ENCODE peak calls at places on chromosome 3, in nine cellular contexts. Z is AG04450, J is HFF-Myc, E is esophagus squamous epithelium, K is tibial nerve, R is A673, C is dorsolateral prefrontal cortex, V is tibial artery, S is sigmoid colon. P is an unnamed sample.

GRCh38 chr3:65894679-65895078 is 144.0 kb downstream of the MAGI1 start:
- DNase-seq in Z (no peak), J (no peak), E (no peak), K (no peak), R (no peak), C (no peak), V (no peak), S (no peak), P (no peak)

GRCh38 chr3:188187055-188187454 is 33.1 kb downstream of the LPP start:
- DNase-seq in Z (no peak), J (no peak), E (no peak), K (no peak), R (no peak), C (no peak), V (no peak), S (no peak), P (no peak)

GRCh38 chr3:8627541-8627940 is 17.1 kb downstream of the SSUH2 start:
- DNase-seq in Z (no peak), J (no peak), E (no peak), K (no peak), R (no peak), C (no peak), V (peak), S (peak), P (no peak)

GRCh38 chr3:146093928-146094327 is 67.1 kb downstream of the PLOD2 start:
- DNase-seq in Z (no peak), J (no peak), E (no peak), K (no peak), R (no peak), C (no peak), V (no peak), S (no peak), P (no peak)

GRCh38 chr3:101036213-101036618 is 43.0 kb upstream of the ABI3BP start:
- DNase-seq in Z (peak), J (peak), E (no peak), K (peak), R (peak), C (no peak), V (no peak), S (no peak), P (peak)

GRCh38 chr3:140715035-140715434 is 37.2 kb downstream of the TRIM42 start:
- DNase-seq in Z (no peak), J (no peak), E (no peak), K (no peak), R (no peak), C (no peak), V (no peak), S (no peak), P (no peak)

GRCh38 chr3:117874028-117874765 is 1160.4 kb downstream of the IGSF11 start:
- DNase-seq in Z (no peak), J (no peak), E (no peak), K (no peak), R (peak), C (no peak), V (no peak), S (no peak), P (no peak)

GRCh38 chr3:87625911-87626310 is 349.5 kb upstream of the POU1F1 start:
- DNase-seq in Z (no peak), J (no peak), E (no peak), K (no peak), R (peak), C (no peak), V (no peak), S (no peak), P (no peak)

GRCh38 chr3:192831111-192831644 is 86.5 kb downstream of the MB21D2 start:
- DNase-seq in Z (peak), J (no peak), E (no peak), K (no peak), R (no peak), C (no peak), V (no peak), S (no peak), P (no peak)

GRCh38 chr3:197882580-197882979 is 67.4 kb upstream of the RPL35A start:
- DNase-seq in Z (no peak), J (no peak), E (no peak), K (no peak), R (peak), C (no peak), V (no peak), S (no peak), P (no peak)

GRCh38 chr3:132911741-132912415 is 126.3 kb upstream of the TMEM108 start:
- DNase-seq in Z (no peak), J (no peak), E (no peak), K (no peak), R (no peak), C (no peak), V (no peak), S (no peak), P (no peak)

GRCh38 chr3:14253022-14253761 is 74.6 kb downstream of the LSM3 start:
- DNase-seq in Z (no peak), J (no peak), E (no peak), K (no peak), R (no peak), C (no peak), V (peak), S (no peak), P (no peak)

GRCh38 chr3:160886421-160886820 is 130.4 kb downstream of the PPM1L start:
- DNase-seq in Z (no peak), J (no peak), E (no peak), K (no peak), R (no peak), C (no peak), V (no peak), S (no peak), P (no peak)

GRCh38 chr3:114310701-114311100 is 16.9 kb downstream of the TIGIT start:
- DNase-seq in Z (no peak), J (no peak), E (no peak), K (no peak), R (no peak), C (no peak), V (no peak), S (no peak), P (no peak)

GRCh38 chr3:31973081-31973480 is 8.0 kb downstream of the OSBPL10 start:
- DNase-seq in Z (no peak), J (no peak), E (no peak), K (no peak), R (no peak), C (peak), V (no peak), S (no peak), P (no peak)

GRCh38 chr3:46860381-46861292 is 2.6 kb downstream of the MYL3 start:
- DNase-seq in Z (no peak), J (no peak), E (no peak), K (peak), R (no peak), C (no peak), V (peak), S (peak), P (no peak)

GRCh38 chr3:140251678-140252077 is 316.7 kb downstream of the CLSTN2 start:
- DNase-seq in Z (no peak), J (no peak), E (no peak), K (no peak), R (no peak), C (no peak), V (no peak), S (no peak), P (no peak)

GRCh38 chr3:125381743-125382142 is 6.6 kb upstream of the ZNF148 start:
- DNase-seq in Z (no peak), J (peak), E (no peak), K (no peak), R (no peak), C (no peak), V (no peak), S (no peak), P (no peak)

GRCh38 chr3:150235799-150236198 is 172.3 kb upstream of the TSC22D2 start:
- DNase-seq in Z (peak), J (no peak), E (no peak), K (no peak), R (no peak), C (no peak), V (no peak), S (no peak), P (no peak)

GRCh38 chr3:189308594-189308993 is 136.8 kb downstream of the TPRG1 start:
- DNase-seq in Z (no peak), J (no peak), E (no peak), K (no peak), R (peak), C (no peak), V (no peak), S (no peak), P (no peak)

GRCh38 chr3:28612232-28612631 is 263.6 kb upstream of the AZI2 start:
- DNase-seq in Z (no peak), J (no peak), E (no peak), K (no peak), R (no peak), C (no peak), V (no peak), S (no peak), P (no peak)

GRCh38 chr3:71067977-71068376 is 515.6 kb downstream of the FOXP1 start:
- DNase-seq in Z (no peak), J (no peak), E (no peak), K (no peak), R (no peak), C (no peak), V (no peak), S (no peak), P (no peak)

GRCh38 chr3:155217591-155217990 is 75.9 kb downstream of the STRIT1 start:
- DNase-seq in Z (no peak), J (no peak), E (no peak), K (no peak), R (no peak), C (no peak), V (no peak), S (no peak), P (no peak)

GRCh38 chr3:115697263-115698053 is 74.1 kb downstream of the GAP43 start:
- DNase-seq in Z (no peak), J (no peak), E (no peak), K (no peak), R (peak), C (no peak), V (no peak), S (no peak), P (no peak)

GRCh38 chr3:115401298-115401697 is 222.0 kb upstream of the GAP43 start:
- DNase-seq in Z (peak), J (no peak), E (no peak), K (no peak), R (no peak), C (no peak), V (no peak), S (no peak), P (no peak)

GRCh38 chr3:152943645-152944044 is 108.7 kb downstream of the P2RY1 start:
- DNase-seq in Z (no peak), J (no peak), E (no peak), K (no peak), R (no peak), C (no peak), V (no peak), S (no peak), P (no peak)

GRCh38 chr3:21435871-21436270 is 315.1 kb downstream of the ZNF385D start:
- DNase-seq in Z (peak), J (peak), E (no peak), K (no peak), R (no peak), C (no peak), V (no peak), S (no peak), P (peak)

GRCh38 chr3:161177996-161178395 is 43.1 kb upstream of the NMD3 start:
- DNase-seq in Z (no peak), J (no peak), E (no peak), K (no peak), R (no peak), C (no peak), V (no peak), S (no peak), P (no peak)

GRCh38 chr3:31225923-31226322 is 306.8 kb upstream of the STT3B start:
- DNase-seq in Z (no peak), J (no peak), E (no peak), K (no peak), R (no peak), C (no peak), V (no peak), S (no peak), P (no peak)

GRCh38 chr3:134652409-134652831 is 1.6 kb upstream of the KY start:
- DNase-seq in Z (no peak), J (no peak), E (no peak), K (no peak), R (no peak), C (no peak), V (no peak), S (no peak), P (no peak)

GRCh38 chr3:158761350-158761749 is 29.1 kb upstream of the RARRES1 start:
- DNase-seq in Z (no peak), J (no peak), E (no peak), K (no peak), R (no peak), C (no peak), V (no peak), S (no peak), P (no peak)

GRCh38 chr3:160226026-160226739 is 961 bp downstream of the C3orf80 start:
- DNase-seq in Z (no peak), J (no peak), E (no peak), K (no peak), R (no peak), C (no peak), V (no peak), S (peak), P (no peak)

GRCh38 chr3:165204445-165204844 is 8.3 kb upstream of the SLITRK3 start:
- DNase-seq in Z (no peak), J (no peak), E (no peak), K (no peak), R (no peak), C (no peak), V (no peak), S (no peak), P (no peak)

GRCh38 chr3:150090877-150091276 is 120.2 kb upstream of the PFN2 start:
- DNase-seq in Z (no peak), J (no peak), E (no peak), K (no peak), R (no peak), C (no peak), V (no peak), S (no peak), P (no peak)

GRCh38 chr3:153169793-153170386 is 7.9 kb downstream of the RAP2B start:
- DNase-seq in Z (no peak), J (no peak), E (no peak), K (no peak), R (no peak), C (no peak), V (no peak), S (no peak), P (no peak)

GRCh38 chr3:172087827-172088580 is 48.6 kb downstream of the FNDC3B start:
- DNase-seq in Z (no peak), J (no peak), E (no peak), K (no peak), R (no peak), C (no peak), V (no peak), S (no peak), P (no peak)

GRCh38 chr3:49602049-49602554 is 47.8 kb downstream of the BSN start:
- DNase-seq in Z (no peak), J (no peak), E (no peak), K (no peak), R (no peak), C (no peak), V (no peak), S (no peak), P (no peak)

GRCh38 chr3:36709281-36709680 is 55.1 kb downstream of the DCLK3 start:
- DNase-seq in Z (no peak), J (no peak), E (no peak), K (no peak), R (no peak), C (no peak), V (no peak), S (no peak), P (no peak)

GRCh38 chr3:133330043-133330442 is 69.8 kb upstream of the BFSP2 start:
- DNase-seq in Z (no peak), J (no peak), E (no peak), K (no peak), R (no peak), C (peak), V (no peak), S (no peak), P (no peak)

GRCh38 chr3:4845882-4846281 is 133.4 kb upstream of the BHLHE40 start:
- DNase-seq in Z (no peak), J (no peak), E (no peak), K (no peak), R (no peak), C (no peak), V (no peak), S (no peak), P (no peak)

DNA sequence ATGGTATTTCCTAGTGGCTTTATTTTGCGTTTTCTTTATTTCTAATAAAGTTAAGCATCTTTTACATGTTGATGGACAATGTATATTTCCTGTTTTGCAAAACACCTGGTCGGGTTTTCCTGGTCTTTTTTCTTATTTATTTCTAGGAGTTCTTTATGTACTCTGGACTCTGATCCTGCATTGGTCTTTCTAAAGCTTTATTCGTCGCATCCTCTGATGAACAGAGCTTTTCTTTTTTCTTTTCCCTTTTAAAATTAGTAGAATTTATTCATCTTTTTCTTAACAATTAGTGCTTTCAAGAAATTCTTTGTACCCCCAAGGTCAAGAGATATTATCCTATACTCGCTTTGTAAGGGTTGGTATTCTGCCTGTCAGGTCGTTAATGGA is 32.2 kb downstream of the ZDHHC19 start:
- DNase-seq in Z (no peak), J (no peak), E (no peak), K (no peak), R (no peak), C (no peak), V (no peak), S (no peak), P (no peak)
- H3K4me3 ChIP-seq in Z (no peak), J (no peak), E (no peak), K (no peak), R (no peak), C (no peak), V (no peak), S (no peak), P (no peak)

DNA sequence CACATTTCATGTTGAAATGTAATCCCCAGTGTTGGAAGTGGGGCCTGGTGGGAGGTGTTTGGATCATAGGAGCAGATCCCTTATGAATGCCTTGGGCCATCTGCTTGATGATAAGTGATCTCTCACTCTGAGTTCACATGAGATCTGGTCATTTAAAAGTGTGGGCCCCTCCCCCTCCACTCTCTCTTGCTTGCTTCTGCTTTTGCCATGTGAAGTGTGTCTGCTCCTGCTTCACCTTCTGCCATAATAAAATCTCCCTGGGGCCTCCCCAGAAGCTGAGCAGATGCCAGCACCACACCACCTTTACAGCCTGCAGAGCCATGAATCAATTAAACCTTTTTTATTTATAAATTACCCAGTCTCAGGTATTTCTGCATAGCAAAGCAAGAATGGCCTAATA is 14.2 kb upstream of the CD200R1L start:
- DNase-seq in Z (no peak), J (no peak), E (no peak), K (no peak), R (no peak), C (no peak), V (no peak), S (no peak), P (no peak)
- H3K4me3 ChIP-seq in Z (no peak), J (no peak), E (no peak), K (no peak), R (no peak), C (no peak), V (no peak), S (no peak), P (no peak)

DNA sequence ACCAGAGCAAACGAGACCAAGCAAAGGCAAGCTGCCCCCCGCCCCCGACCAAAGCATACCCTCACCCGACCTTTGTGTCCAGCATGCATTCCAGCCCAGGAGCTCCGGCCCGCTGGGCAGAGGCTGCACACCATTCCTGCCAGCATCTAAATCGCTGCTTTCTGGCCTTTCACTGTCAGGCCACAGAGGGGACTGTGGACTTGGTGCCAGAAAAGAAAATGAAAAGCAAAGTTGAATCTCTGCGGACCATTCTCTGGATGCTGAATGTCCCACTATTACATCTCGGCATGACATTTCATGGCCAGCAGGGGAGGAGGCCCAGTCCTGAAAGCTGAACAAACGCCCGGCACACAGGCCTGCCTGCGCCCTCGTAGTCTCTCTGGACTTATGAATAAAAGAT is 13.0 kb downstream of the IL17RD start:
- DNase-seq in Z (no peak), J (no peak), E (no peak), K (no peak), R (no peak), C (no peak), V (no peak), S (no peak), P (no peak)
- H3K4me3 ChIP-seq in Z (no peak), J (no peak), E (no peak), K (peak), R (no peak), C (peak), V (peak), S (peak), P (no peak)

GRCh38 chr3:29802057-29802456 is 521.2 kb downstream of the RBMS3 start:
- DNase-seq in Z (no peak), J (no peak), E (no peak), K (no peak), R (no peak), C (no peak), V (no peak), S (no peak), P (no peak)

GRCh38 chr3:29796808-29797207 is 515.9 kb downstream of the RBMS3 start:
- DNase-seq in Z (no peak), J (no peak), E (no peak), K (no peak), R (no peak), C (no peak), V (no peak), S (no peak), P (no peak)
- H3K4me3 ChIP-seq in Z (no peak), J (no peak), E (no peak), K (no peak), R (no peak), C (no peak), V (no peak), S (no peak), P (no peak)

DNA sequence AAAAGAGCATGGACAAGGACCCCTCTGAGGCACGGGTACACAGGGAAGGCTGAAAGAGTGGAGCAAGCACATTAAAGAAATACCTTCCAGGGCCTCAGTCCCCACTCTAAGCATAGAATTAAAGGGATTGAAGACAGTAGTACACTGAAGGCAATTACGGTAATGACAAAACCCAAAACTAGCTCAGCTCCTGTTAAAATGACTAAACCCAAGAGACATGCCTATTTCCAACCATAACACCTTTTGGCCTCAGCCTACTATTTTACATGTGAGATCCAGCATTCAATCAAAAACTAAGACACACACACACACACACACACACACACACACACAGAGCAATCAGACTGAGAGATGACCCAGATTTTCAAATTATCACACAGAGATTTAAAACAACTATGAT is 19.8 kb downstream of the MAP4 start:
- DNase-seq in Z (no peak), J (no peak), E (no peak), K (no peak), R (no peak), C (no peak), V (no peak), S (no peak), P (no peak)
- H3K4me3 ChIP-seq in Z (no peak), J (no peak), E (no peak), K (no peak), R (no peak), C (no peak), V (no peak), S (no peak), P (no peak)

GRCh38 chr3:105829879-105830622 is 38.8 kb downstream of the CBLB start:
- DNase-seq in Z (no peak), J (no peak), E (no peak), K (no peak), R (no peak), C (no peak), V (no peak), S (no peak), P (no peak)
- H3K4me3 ChIP-seq in Z (no peak), J (no peak), E (no peak), K (no peak), R (no peak), C (no peak), V (no peak), S (no peak), P (no peak)

DNA sequence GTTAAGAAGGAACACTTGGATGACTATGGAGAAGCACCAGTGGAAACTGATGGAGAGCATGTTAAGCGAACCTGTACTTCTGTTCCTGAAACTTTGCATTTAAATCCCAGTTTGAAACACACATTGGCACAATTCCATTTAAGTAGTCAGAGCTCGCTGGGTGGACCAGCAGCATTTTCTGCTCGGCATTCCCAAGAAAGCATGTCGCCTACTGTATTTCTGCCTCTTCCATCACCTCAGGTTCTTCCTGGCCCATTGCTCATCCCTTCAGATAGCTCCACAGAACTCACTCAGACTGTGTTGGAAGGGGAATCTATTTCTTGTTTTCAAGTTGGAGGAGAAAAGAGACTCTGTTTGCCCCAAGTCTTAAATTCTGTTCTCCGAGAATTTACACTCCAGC is 3.0 kb downstream of the SKIL start:
- DNase-seq in Z (no peak), J (no peak), E (no peak), K (no peak), R (no peak), C (no peak), V (no peak), S (no peak), P (no peak)
- H3K4me3 ChIP-seq in Z (peak), J (no peak), E (no peak), K (no peak), R (no peak), C (no peak), V (peak), S (no peak), P (peak)

P was measured in kidney epithelial cell.